ENCODE peak calls at places on chromosomes 3 and 15, in four cellular contexts. C is mammary epithelial cell, M is GM23338, A is HCT116. B is an unnamed sample. For H3K4me1, the result is how much of the 10 kb centered on the place peaks cover.

GRCh38 chr3:131729561-131729960 is 226.8 kb upstream of the MRPL3 start:
- DNase-seq in C (no peak), M (no peak), A (no peak), B (no peak)

GRCh38 chr3:13598926-13599886 is 50.3 kb downstream of the FBLN2 start:
- DNase-seq in A (no peak), M (peak), C (peak), B (no peak)

GRCh38 chr3:13715167-13715954 is 164.5 kb downstream of the WNT7A start:
- DNase-seq in C (no peak), A (no peak), M (no peak), B (no peak)

GRCh38 chr15:50209804-50210203 is 27.8 kb downstream of the SLC27A2 start:
- DNase-seq in C (peak), M (no peak), A (no peak), B (no peak)

GRCh38 chr15:88574646-88575045 is 28.2 kb upstream of the DET1 start:
- DNase-seq in A (no peak), C (no peak), M (peak), B (no peak)

GRCh38 chr3:170117134-170117533 is 64.4 kb downstream of the PHC3 start:
- DNase-seq in C (peak), A (no peak), M (peak), B (no peak)

GRCh38 chr3:172082269-172082668 is 42.9 kb downstream of the FNDC3B start:
- DNase-seq in C (peak), A (no peak), M (no peak), B (no peak)

GRCh38 chr3:7074217-7074616 is 213.3 kb downstream of the GRM7 start:
- DNase-seq in M (no peak), A (no peak), C (no peak), B (no peak)

GRCh38 chr3:56363720-56364119 is 104.5 kb downstream of the ERC2 start:
- DNase-seq in M (no peak), A (no peak), C (no peak), B (no peak)

GRCh38 chr3:59411176-59411575 is 361.4 kb upstream of the CFAP20DC start:
- DNase-seq in A (no peak), C (no peak), M (no peak), B (no peak)

GRCh38 chr15:33026614-33027013 is 167.9 kb downstream of the FMN1 start:
- DNase-seq in C (no peak), A (no peak), M (no peak), B (no peak)

GRCh38 chr3:54322354-54322753 is 200.0 kb downstream of the CACNA2D3 start:
- DNase-seq in C (no peak), M (no peak), A (no peak), B (no peak)

GRCh38 chr3:57130426-57131209 is 34.5 kb downstream of the IL17RD start:
- DNase-seq in C (no peak), M (peak), A (no peak), B (peak)

GRCh38 chr15:92681141-92681622 is 25.6 kb upstream of the FAM174B start:
- DNase-seq in M (no peak), C (no peak), A (no peak), B (no peak)

GRCh38 chr15:90618330-90619136 is 88.8 kb downstream of the CRTC3 start:
- DNase-seq in M (no peak), C (no peak), A (no peak), B (no peak)

GRCh38 chr3:109195812-109196211 is 59.3 kb downstream of the C3orf85 start:
- DNase-seq in C (no peak), A (peak), M (no peak), B (no peak)

GRCh38 chr15:68411276-68411675 is 20.7 kb downstream of the ITGA11 start:
- DNase-seq in M (no peak), A (no peak), C (no peak), B (no peak)

GRCh38 chr3:135576786-135577185 is 388.7 kb upstream of the PPP2R3A start:
- DNase-seq in A (no peak), C (no peak), M (no peak), B (no peak)

GRCh38 chr3:17805461-17805940 is 63.1 kb upstream of the TBC1D5 start:
- DNase-seq in C (no peak), M (no peak), A (no peak), B (no peak)

GRCh38 chr3:3847994-3848970 is 49.1 kb downstream of the LRRN1 start:
- DNase-seq in A (no peak), C (no peak), M (peak), B (no peak)

GRCh38 chr3:72258786-72259185 is 473.8 kb upstream of the PROK2 start:
- DNase-seq in M (no peak), A (no peak), C (no peak), B (peak)

GRCh38 chr3:59191651-59192050 is 141.8 kb upstream of the CFAP20DC start:
- DNase-seq in C (peak), A (no peak), M (no peak), B (no peak)

GRCh38 chr15:34644851-34645250 is 61.4 kb upstream of the GOLGA8B start:
- DNase-seq in C (no peak), A (no peak), M (no peak), B (no peak)

GRCh38 chr3:150363420-150363819 is 44.7 kb upstream of the TSC22D2 start:
- DNase-seq in M (no peak), A (no peak), C (no peak), B (no peak)

GRCh38 chr15:44882499-44882968 is 74.0 kb upstream of the TERB2 start:
- DNase-seq in A (no peak), M (no peak), C (peak), B (no peak)

GRCh38 chr15:67149859-67150824 is 84.7 kb downstream of the SMAD3 start:
- DNase-seq in C (peak), A (peak), M (peak), B (no peak)

GRCh38 chr3:53254810-53255359 is 937 bp downstream of the TKT start:
- DNase-seq in C (peak), M (peak), A (no peak), B (peak)

GRCh38 chr15:91067026-91067425 is 33.0 kb upstream of the SV2B start:
- DNase-seq in C (peak), M (no peak), A (no peak), B (no peak)

GRCh38 chr15:60444289-60444912 is 34.5 kb downstream of the ICE2 start:
- DNase-seq in A (no peak), M (no peak), C (peak), B (no peak)

GRCh38 chr3:12895391-12896205 is 54.2 kb upstream of the RPL32 start:
- DNase-seq in M (no peak), C (peak), A (no peak), B (no peak)

GRCh38 chr3:67493808-67494207 is 160.6 kb downstream of the SUCLG2 start:
- DNase-seq in C (no peak), A (no peak), M (no peak), B (no peak)

GRCh38 chr3:8556470-8556869 is 54.8 kb downstream of the LMCD1 start:
- DNase-seq in A (no peak), C (no peak), M (no peak), B (no peak)

GRCh38 chr3:54761661-54762060 is 166.2 kb downstream of the LRTM1 start:
- DNase-seq in A (no peak), C (no peak), M (no peak), B (no peak)

GRCh38 chr3:157073810-157074209 is 86.1 kb downstream of the CCNL1 start:
- DNase-seq in M (no peak), A (no peak), C (peak), B (no peak)

GRCh38 chr15:85477061-85477460 is 96.7 kb downstream of the AKAP13 start:
- DNase-seq in C (peak), M (no peak), A (no peak), B (no peak)

GRCh38 chr3:154779571-154779970 is 300.5 kb upstream of the MME start:
- DNase-seq in A (no peak), M (no peak), C (peak), B (no peak)

GRCh38 chr3:150800722-150801121 is 37.8 kb upstream of the SIAH2 start:
- DNase-seq in C (no peak), A (no peak), M (no peak), B (no peak)

GRCh38 chr15:55683366-55683765 is 59.6 kb downstream of the PRTG start:
- DNase-seq in C (no peak), M (no peak), A (no peak), B (no peak)

GRCh38 chr15:90864507-90864906 is 3.9 kb upstream of the FURIN start:
- DNase-seq in A (no peak), C (no peak), M (peak), B (no peak)

GRCh38 chr3:129022114-129022994 is 21.2 kb downstream of the EFCC1 start:
- DNase-seq in M (no peak), C (no peak), A (no peak), B (no peak)
- H3K4me2 ChIP-seq in M (no peak), C (no peak), A (no peak), B (no peak)

GRCh38 chr3:114872588-114872987 is 274.5 kb downstream of the ZBTB20 start:
- DNase-seq in M (no peak), A (no peak), C (no peak), B (no peak)

GRCh38 chr3:114867828-114868498 is 279.1 kb downstream of the ZBTB20 start:
- DNase-seq in M (no peak), C (no peak), A (no peak), B (no peak)

GRCh38 chr3:114873590-114873989 is 273.5 kb downstream of the ZBTB20 start:
- DNase-seq in M (no peak), C (no peak), A (no peak), B (no peak)

GRCh38 chr3:114874447-114874846 is 272.6 kb downstream of the ZBTB20 start:
- DNase-seq in M (no peak), C (no peak), A (no peak), B (no peak)

DNA sequence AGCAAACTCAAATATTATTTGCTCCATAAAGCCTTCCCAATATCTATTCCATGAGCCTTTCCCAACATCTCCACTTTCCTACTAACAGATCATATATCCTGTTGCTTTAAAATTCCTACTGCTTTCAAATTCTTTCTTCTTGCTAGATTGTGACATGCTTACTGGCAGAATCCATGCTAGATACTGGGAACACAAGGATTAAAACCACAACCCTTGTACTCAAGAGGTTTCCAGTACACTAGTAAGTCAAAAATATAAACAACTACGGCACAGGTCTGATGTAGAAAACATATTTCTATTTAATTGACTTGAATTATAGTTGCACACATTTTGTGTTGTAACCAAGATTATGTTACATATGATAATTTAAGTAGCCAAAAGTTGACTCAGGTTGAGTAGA is 275.0 kb downstream of the ZBTB20 start:
- DNase-seq in A (no peak), C (no peak), M (no peak), B (no peak)
- H3K4me1 ChIP-seq in A (under half), C (under half), M (under half), B (under half)

DNA sequence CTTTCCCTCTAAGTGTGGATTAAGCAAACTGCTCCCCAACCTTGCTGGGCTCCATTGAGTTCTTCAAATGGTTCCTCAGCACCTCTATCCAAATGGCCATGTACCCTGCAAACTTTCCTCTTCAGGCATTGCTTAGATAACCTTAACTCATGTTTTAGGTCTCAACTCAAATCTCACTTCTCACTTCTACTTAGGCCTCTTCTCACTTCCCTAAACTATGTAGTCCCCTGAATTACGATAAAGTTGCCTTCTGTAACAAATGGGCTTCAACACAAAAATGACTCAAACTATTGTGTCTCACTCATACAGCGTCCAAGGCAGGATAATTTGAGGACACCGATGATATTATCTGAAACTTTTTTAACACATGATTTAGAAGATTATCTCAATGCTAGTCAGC is 62.4 kb upstream of the STAC start:
- DNase-seq in A (no peak), M (no peak), C (no peak), B (no peak)
- H3K4me2 ChIP-seq in A (no peak), M (no peak), C (no peak), B (no peak)

GRCh38 chr3:48013288-48013980 is 2.8 kb downstream of the MAP4 start:
- DNase-seq in M (no peak), C (peak), A (peak), B (no peak)

GRCh38 chr3:48014358-48014757 is 1.9 kb downstream of the MAP4 start:
- DNase-seq in M (no peak), C (no peak), A (no peak), B (no peak)

GRCh38 chr3:48016336-48016973 is at the start of gene MAP4:
- DNase-seq in C (no peak), M (no peak), A (no peak), B (peak)

GRCh38 chr3:48012659-48013058 is 3.6 kb downstream of the MAP4 start:
- DNase-seq in C (no peak), A (no peak), M (no peak), B (no peak)

DNA sequence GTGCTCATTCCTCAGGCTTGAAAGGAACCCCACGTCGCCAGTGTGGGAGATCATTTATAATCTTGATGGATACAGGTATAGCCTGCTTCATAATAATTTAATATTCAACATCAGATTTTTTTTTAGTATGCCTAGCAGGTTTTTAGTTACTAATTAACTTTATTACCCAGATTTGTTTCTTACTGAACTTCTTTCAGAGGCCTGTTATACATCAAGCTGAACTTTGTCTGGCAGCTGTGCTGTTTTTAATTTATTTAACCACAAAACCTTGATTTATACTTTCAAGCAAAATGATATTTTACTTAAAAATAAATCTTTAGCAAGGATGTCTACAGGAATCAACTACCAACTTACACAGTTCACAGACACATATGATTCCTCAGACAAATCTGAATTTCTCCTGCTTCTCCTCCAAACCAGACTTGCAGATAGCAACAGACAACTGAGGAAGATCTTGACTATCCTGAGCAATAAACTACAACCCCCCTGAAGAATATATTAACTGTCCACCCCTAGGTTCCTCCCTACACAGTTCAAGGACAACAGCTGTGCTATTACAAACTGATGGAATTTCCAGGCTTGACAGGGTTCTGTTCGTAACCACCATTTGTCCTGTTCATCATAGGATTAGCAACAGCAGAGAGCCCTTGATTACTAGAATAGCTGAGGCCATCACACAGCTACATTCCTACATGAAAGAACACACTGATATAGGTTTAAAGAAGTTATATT is 599 bp downstream of the MAP4 start:
- DNase-seq in C (peak), A (no peak), M (no peak), B (no peak)
- H3K4me1 ChIP-seq in C (under half), A (under half), M (under half), B (under half)

GRCh38 chr15:82536409-82537350 is 3.6 kb downstream of the RPS17 start:
- DNase-seq in C (no peak), M (no peak), A (no peak), B (no peak)
- H3K4me2 ChIP-seq in C (peak), M (peak), A (no peak), B (no peak)

GRCh38 chr3:5014431-5014830 is 35.2 kb downstream of the BHLHE40 start:
- DNase-seq in A (no peak), C (no peak), M (no peak), B (no peak)

GRCh38 chr3:5016218-5017161 is 37.3 kb downstream of the BHLHE40 start:
- DNase-seq in C (peak), M (no peak), A (peak), B (peak)

GRCh38 chr3:5012398-5012797 is 33.2 kb downstream of the BHLHE40 start:
- DNase-seq in A (no peak), C (no peak), M (no peak), B (no peak)

GRCh38 chr3:5013021-5013906 is 34.0 kb downstream of the BHLHE40 start:
- DNase-seq in M (no peak), A (peak), C (peak), B (no peak)

DNA sequence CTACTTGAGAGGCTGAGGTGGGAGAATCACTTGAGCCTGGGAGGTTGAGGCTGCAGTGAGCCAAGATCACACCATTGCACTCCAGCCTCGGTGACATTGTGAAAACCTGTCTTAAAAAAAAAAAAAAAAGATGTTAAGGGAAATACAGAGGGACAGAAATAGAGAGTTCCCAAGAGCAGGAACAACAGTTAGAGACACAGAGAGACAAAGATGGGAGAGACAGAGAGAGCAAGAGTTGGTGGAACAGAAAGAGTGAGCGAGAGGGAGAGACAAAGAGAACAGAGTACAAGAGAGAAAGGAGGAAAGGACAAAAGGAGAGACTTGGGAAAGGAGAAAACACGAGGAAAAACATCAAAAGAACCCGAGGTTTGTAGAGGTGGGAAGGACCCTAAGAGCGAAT is 35.8 kb downstream of the BHLHE40 start:
- DNase-seq in M (no peak), A (no peak), C (no peak), B (no peak)
- H3K4me1 ChIP-seq in M (under half), A (half or more), C (half or more), B (under half)

GRCh38 chr15:75069301-75069925 is 46.0 kb downstream of the PPCDC start:
- DNase-seq in M (no peak), A (no peak), C (no peak), B (no peak)
- H3K4me2 ChIP-seq in M (no peak), A (no peak), C (no peak), B (no peak)

GRCh38 chr3:41221278-41221677 is 22.0 kb downstream of the CTNNB1 start:
- DNase-seq in M (no peak), A (no peak), C (no peak), B (no peak)
- H3K4me1 ChIP-seq in M (under half), A (under half), C (under half), B (under half)